ENCODE peak calls at places on chromosomes 5 and 9, in four cellular contexts. A is nucleus accumbens, H is RCC 7860, R is H4. J is an unnamed sample.

GRCh38 chr5:176891331-176891958 is 7.7 kb downstream of the HK3 start:
- DNase-seq in A (no peak), H (no peak), R (no peak), J (peak; percentile 42)

GRCh38 chr5:122937914-122938313 is 92.5 kb downstream of the SNX24 start:
- DNase-seq in A (no peak), H (no peak), R (no peak), J (no peak)

GRCh38 chr9:119934497-119934896 is 565.3 kb upstream of the BRINP1 start:
- DNase-seq in A (no peak), H (no peak), R (no peak), J (no peak)

GRCh38 chr9:121871431-121872025 is 220.1 kb downstream of the DAB2IP start:
- DNase-seq in A (no peak), H (peak; percentile 53), R (no peak), J (no peak)

GRCh38 chr5:53302524-53302923 is 177.9 kb upstream of the FST start:
- DNase-seq in A (no peak), H (no peak), R (no peak), J (no peak)

GRCh38 chr5:1656271-1656975 is 132.7 kb upstream of the LPCAT1 start:
- DNase-seq in A (no peak), H (no peak), R (no peak), J (no peak)

GRCh38 chr5:14475013-14475412 is 106.6 kb upstream of the OTULINL start:
- DNase-seq in A (no peak), H (no peak), R (no peak), J (no peak)

GRCh38 chr9:133683494-133684460 is 47.6 kb downstream of the DBH start:
- DNase-seq in A (no peak), H (no peak), R (no peak), J (peak; percentile 79)

GRCh38 chr9:79257671-79258410 is 313.9 kb upstream of the TLE4 start:
- DNase-seq in A (no peak), H (no peak), R (no peak), J (peak; percentile 64)

GRCh38 chr9:35645736-35646582 is 4.8 kb downstream of the SIT1 start:
- DNase-seq in A (no peak), H (no peak), R (no peak), J (peak; percentile 83)

GRCh38 chr9:137156567-137157375 is 13.1 kb downstream of the LRRC26 start:
- DNase-seq in A (no peak), H (no peak), R (no peak), J (no peak)

GRCh38 chr5:154477382-154478223 is 424 bp downstream of the HAND1 start:
- DNase-seq in A (no peak), H (no peak), R (no peak), J (no peak)

GRCh38 chr9:94779101-94779500 is 52.6 kb downstream of the AOPEP start:
- DNase-seq in A (no peak), H (no peak), R (no peak), J (no peak)

GRCh38 chr9:129995409-129996160 is 47.4 kb downstream of the FNBP1 start:
- DNase-seq in A (no peak), H (no peak), R (no peak), J (no peak)

GRCh38 chr5:172713113-172713808 is 57.7 kb downstream of the DUSP1 start:
- DNase-seq in A (peak; percentile 10), H (no peak), R (no peak), J (peak; percentile 69)

GRCh38 chr9:105881654-105882349 is 187.5 kb downstream of the TMEM38B start:
- DNase-seq in A (peak; percentile 9), H (peak; percentile 36), R (peak; percentile 40), J (peak; percentile 84)

GRCh38 chr9:111833941-111834340 is 39.2 kb upstream of the SHOC1 start:
- DNase-seq in A (no peak), H (peak; percentile 18), R (no peak), J (no peak)

GRCh38 chr5:78280261-78280660 is 14.2 kb downstream of the AP3B1 start:
- DNase-seq in A (no peak), H (no peak), R (no peak), J (no peak)

J was measured in islet precursor cell.